ENCODE peak calls at places on chromosomes 1 and 21, in four cellular contexts. U is CD8-positive, alpha-beta memory T cell; Z is esophagus muscularis mucosa; V is fibroblast of lung. M is an unnamed sample. For H3K4me1 and H3K36me3, the result is how much of the 10 kb centered on the place peaks cover.

GRCh38 chr1:83942914-83943313 is 56.0 kb downstream of the TTLL7 start:
- DNase-seq in V (peak), U (no peak), Z (no peak), M (no peak)

GRCh38 chr1:212782422-212783154 is 9.0 kb downstream of the NSL1 start:
- DNase-seq in V (peak), Z (no peak), U (no peak), M (no peak)

GRCh38 chr21:36790616-36791015 is 91.7 kb downstream of the SIM2 start:
- DNase-seq in U (no peak), V (no peak), Z (no peak), M (no peak)

GRCh38 chr1:10866314-10867091 is 70.1 kb upstream of the CASZ1 start:
- DNase-seq in U (no peak), V (peak), Z (no peak), M (no peak)

GRCh38 chr1:94045465-94046056 is 75.4 kb downstream of the ABCA4 start:
- DNase-seq in U (no peak), Z (peak), V (peak), M (no peak)

GRCh38 chr1:230361941-230362340 is 64.2 kb downstream of the PGBD5 start:
- DNase-seq in Z (no peak), U (no peak), V (no peak), M (no peak)

GRCh38 chr1:63813829-63814277 is 40.0 kb downstream of the ROR1 start:
- DNase-seq in Z (no peak), U (no peak), V (peak), M (no peak)

GRCh38 chr1:225921734-225922709 is 2.0 kb downstream of the PYCR2 start:
- DNase-seq in V (peak), U (no peak), Z (peak), M (no peak)

GRCh38 chr21:38900499-38900898 is 94.8 kb downstream of the ETS2 start:
- DNase-seq in U (no peak), V (no peak), Z (no peak), M (no peak)

GRCh38 chr1:117959364-117959763 is 29.8 kb downstream of the WDR3 start:
- DNase-seq in U (no peak), Z (no peak), V (peak), M (no peak)

GRCh38 chr1:205183676-205184335 is 27.7 kb downstream of the DSTYK start:
- DNase-seq in V (peak), U (no peak), Z (no peak), M (no peak)

GRCh38 chr1:115879977-115880376 is 39.1 kb upstream of the NHLH2 start:
- DNase-seq in V (no peak), Z (no peak), U (no peak), M (no peak)

GRCh38 chr1:226406401-226406881 is 1.5 kb downstream of the PARP1 start:
- DNase-seq in U (no peak), V (peak), Z (no peak), M (no peak)

GRCh38 chr1:24914226-24915069 is 15.6 kb downstream of the RUNX3 start:
- DNase-seq in U (no peak), V (peak), Z (no peak), M (no peak)

DNA sequence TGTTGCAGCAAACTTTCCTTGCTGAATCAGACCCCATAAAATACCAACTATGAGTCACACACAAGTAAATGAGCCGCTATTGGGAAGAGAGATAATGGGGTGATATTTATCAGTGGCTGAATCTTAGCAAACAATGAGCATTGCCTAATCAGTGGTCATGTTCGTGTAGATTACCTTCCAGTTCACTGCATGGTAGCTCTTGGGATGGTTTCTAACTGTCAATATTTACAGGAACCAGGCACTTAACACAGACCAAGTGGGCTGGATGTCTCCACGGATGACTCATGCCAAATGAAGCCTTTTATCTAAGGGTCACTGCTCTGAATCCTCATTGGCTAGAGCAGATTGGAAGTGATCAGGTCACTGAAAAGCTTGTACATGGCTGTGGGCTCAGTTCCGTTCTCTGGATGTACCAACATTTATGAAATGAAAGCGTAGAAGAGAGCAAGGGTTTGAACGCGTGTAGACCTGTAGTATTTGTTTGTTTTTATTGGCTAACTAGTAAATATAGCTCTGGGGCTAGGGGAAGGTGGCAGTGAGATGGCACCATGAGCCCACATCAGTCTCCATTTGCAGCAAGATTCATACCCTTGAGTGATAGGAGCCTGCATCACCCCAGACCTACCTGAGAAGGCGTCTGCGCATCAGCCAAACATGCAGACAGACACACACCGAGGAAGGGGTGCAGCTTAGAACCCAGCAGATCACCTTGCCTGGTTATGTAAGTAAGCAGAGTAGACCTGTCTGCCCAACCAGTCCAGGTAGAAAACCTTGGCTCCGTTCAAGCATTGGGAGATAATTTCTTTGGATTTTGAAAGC is 153.3 kb downstream of the TOMM20 start:
- DNase-seq in V (peak), Z (no peak), U (no peak), M (no peak)
- H3K4me1 ChIP-seq in V (under half), Z (under half), U (half or more), M (half or more)

GRCh38 chr21:27277122-27277521 is 310.2 kb upstream of the ADAMTS5 start:
- DNase-seq in Z (no peak), V (peak), U (no peak), M (no peak)
- H3K27ac ChIP-seq in Z (no peak), V (no peak), U (no peak), M (no peak)

GRCh38 chr1:36825226-36825625 is 209.1 kb downstream of the GRIK3 start:
- DNase-seq in U (no peak), V (no peak), Z (no peak), M (no peak)

GRCh38 chr1:36834586-36834985 is 199.7 kb downstream of the GRIK3 start:
- DNase-seq in U (no peak), Z (no peak), V (no peak), M (no peak)

GRCh38 chr1:36829066-36829465 is 205.2 kb downstream of the GRIK3 start:
- DNase-seq in Z (no peak), U (no peak), V (no peak), M (no peak)

GRCh38 chr1:36831171-36831810 is 203.0 kb downstream of the GRIK3 start:
- DNase-seq in V (no peak), U (no peak), Z (no peak), M (no peak)

DNA sequence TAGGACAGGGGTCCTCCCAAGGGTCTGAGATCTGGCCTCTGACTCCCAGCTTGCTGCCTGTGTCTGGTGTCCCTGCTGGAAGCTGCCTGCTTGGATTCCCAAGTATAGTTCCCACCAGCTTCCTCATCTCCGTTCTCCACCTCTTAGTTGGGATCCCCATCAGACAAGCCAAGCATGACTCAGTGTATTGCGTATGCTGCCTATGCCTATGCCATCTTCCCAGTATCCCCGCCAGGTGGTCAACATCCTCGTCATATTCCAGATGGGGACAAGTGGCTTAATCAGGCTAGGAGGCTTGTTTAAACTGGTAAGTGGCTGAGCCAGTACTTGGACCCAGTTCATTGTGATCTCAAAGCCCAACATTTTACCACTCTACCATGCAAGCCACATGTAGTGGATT is 204.4 kb downstream of the GRIK3 start:
- DNase-seq in V (no peak), Z (no peak), U (no peak), M (no peak)
- H3K36me3 ChIP-seq in V (under half), Z (under half), U (under half), M (under half)

GRCh38 chr1:43930168-43930948 is 3.2 kb upstream of the ARTN start:
- DNase-seq in V (no peak), Z (no peak), U (no peak), M (no peak)
- H3K4me1 ChIP-seq in V (under half), Z (under half), U (under half), M (under half)

DNA sequence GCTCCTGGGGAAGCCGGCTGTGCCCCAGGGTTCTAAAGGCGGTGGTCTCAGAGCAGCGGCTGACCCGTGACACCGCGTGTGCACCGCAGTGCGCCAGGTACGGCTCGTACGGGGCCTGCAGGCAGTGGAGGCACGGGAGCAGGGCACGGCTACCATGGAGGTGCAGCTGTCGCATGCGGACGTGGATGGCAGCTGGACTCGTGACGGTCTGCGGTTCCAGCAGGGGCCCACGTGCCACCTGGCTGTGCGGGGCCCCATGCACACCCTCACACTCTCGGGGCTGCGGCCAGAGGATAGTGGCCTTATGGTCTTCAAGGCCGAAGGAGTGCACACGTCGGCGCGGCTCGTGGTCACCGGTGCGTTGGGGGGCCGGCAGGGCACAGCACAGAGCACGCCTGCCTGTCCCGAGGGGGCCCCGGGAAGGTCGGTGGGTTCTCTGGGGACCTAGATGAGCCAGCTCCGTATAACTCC is 68.6 kb downstream of the OBSCN start:
- DNase-seq in U (no peak), V (peak), Z (no peak), M (no peak)
- H3K27ac ChIP-seq in U (no peak), V (no peak), Z (peak), M (peak)

GRCh38 chr21:32335601-32336575 is 37.2 kb downstream of the MRAP start:
- DNase-seq in V (peak), U (no peak), Z (no peak), M (no peak)
- H3K36me3 ChIP-seq in V (under half), U (under half), Z (under half), M (half or more)

GRCh38 chr1:26788515-26788785 is 700 bp downstream of the PIGV start:
- DNase-seq in V (no peak), U (no peak), Z (no peak), M (no peak)
- H3K4me1 ChIP-seq in V (under half), U (half or more), Z (under half), M (under half)

DNA sequence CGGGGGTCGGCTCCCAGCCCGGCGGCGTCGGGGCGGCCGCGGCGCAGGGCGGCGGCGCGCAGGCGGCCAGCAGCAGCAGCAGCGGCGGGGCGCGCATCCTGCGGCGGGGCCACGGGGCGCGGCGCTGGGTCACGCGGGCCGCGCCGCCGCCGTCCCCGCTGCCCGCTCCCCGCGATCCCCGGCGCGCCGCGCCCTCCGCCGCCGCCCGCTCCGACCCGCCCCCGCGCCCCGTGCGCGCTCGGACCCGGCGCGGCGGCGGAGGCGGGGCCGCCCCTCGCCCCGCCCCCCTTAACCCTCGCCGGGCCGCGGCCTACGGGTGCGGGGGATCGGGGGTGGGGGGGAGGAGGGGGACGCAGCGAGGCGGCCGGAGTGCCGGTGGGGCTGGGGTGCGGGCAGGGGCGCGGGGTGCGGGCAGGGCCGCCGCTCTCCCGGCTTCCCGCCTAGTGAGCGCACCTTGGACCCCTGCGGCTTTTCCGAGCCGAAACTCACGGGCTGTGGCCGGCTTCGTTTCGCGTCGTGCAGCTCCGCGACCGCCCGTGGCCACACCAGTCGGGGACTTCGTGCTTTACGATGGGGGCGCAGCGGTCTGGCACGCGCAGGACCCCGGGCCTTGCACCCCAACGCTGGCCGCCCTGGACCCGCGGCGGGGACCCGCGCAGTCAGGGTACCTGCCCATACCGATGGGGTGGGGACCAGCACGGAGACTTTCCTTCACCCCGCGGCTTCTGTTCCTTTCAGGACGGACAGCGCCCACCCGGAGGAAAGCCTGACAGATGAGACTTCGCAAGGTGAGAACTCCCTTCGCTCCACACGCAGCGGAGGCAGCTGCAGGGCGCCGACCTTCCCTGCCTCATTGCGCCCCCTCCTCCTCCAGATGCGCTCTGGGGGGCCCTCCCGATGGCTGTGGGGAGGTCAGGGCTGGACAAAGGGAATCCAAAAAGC is at the start of gene FNDC10:
- DNase-seq in V (no peak), Z (no peak), U (no peak), M (no peak)
- H3K27ac ChIP-seq in V (no peak), Z (no peak), U (no peak), M (no peak)

GRCh38 chr1:159025043-159025442 is 15.3 kb downstream of the IFI16 start:
- DNase-seq in U (no peak), V (no peak), Z (no peak), M (no peak)
- H3K36me3 ChIP-seq in U (under half), V (under half), Z (under half), M (under half)

M was measured in effector memory CD4-positive, alpha-beta T cell.